ENCODE peak calls at places on chromosomes 2 and 18, in seven cellular contexts. I is PC-9, Z is IMR-90, A is adrenal gland, S is lung, U is right atrium auricular region, O is left ventricle myocardium inferior. M is an unnamed sample. For H3K9me3 and H3K36me3, the result is how much of the 10 kb centered on the place peaks cover.

GRCh38 chr2:72144746-72145657 is 2.7 kb downstream of the CYP26B1 start:
- DNase-seq in I (peak), Z (no peak), A (peak), S (peak), U (peak), O (peak), M (peak)

GRCh38 chr2:207395535-207396251 is 134.1 kb upstream of the CREB1 start:
- DNase-seq in I (peak), Z (peak), A (no peak), S (no peak), U (no peak), O (no peak), M (no peak)

GRCh38 chr2:176079851-176080539 is 3.8 kb downstream of the EVX2 start:
- DNase-seq in I (no peak), Z (peak), A (peak), S (no peak), U (peak), O (no peak), M (peak)

GRCh38 chr2:181742908-181743722 is 62.8 kb upstream of the NEUROD1 start:
- DNase-seq in I (peak), Z (peak), A (peak), S (no peak), U (no peak), O (no peak), M (peak)

GRCh38 chr2:127901339-127902072 is 15.8 kb upstream of the AMMECR1L start:
- DNase-seq in I (no peak), Z (peak), A (peak), S (no peak), U (peak), O (peak), M (no peak)

GRCh38 chr2:85430780-85431601 is 12.5 kb downstream of the SH2D6 start:
- DNase-seq in I (no peak), Z (no peak), A (peak), S (no peak), U (no peak), O (no peak), M (no peak)

GRCh38 chr2:230230801-230231200 is 5.3 kb downstream of the SP140 start:
- DNase-seq in I (no peak), Z (no peak), A (no peak), S (no peak), U (no peak), O (no peak), M (no peak)

GRCh38 chr2:32715981-32716380 is 88.1 kb downstream of the TTC27 start:
- DNase-seq in I (no peak), Z (peak), A (no peak), S (no peak), U (no peak), O (no peak), M (no peak)

GRCh38 chr2:187920511-187920910 is 366.3 kb upstream of the TFPI start:
- DNase-seq in I (no peak), Z (no peak), A (no peak), S (no peak), U (no peak), O (no peak), M (no peak)

GRCh38 chr18:76349067-76349715 is 145.9 kb downstream of the ZNF516 start:
- DNase-seq in I (peak), Z (peak), A (peak), S (peak), U (peak), O (peak), M (peak)

GRCh38 chr2:2860583-2861300 is 516.9 kb downstream of the EIPR1 start:
- DNase-seq in I (no peak), Z (no peak), A (no peak), S (no peak), U (no peak), O (no peak), M (no peak)

GRCh38 chr2:2859164-2859563 is 518.5 kb downstream of the EIPR1 start:
- DNase-seq in I (no peak), Z (no peak), A (no peak), S (no peak), U (no peak), O (no peak), M (no peak)

GRCh38 chr2:2861666-2862240 is 515.9 kb downstream of the EIPR1 start:
- DNase-seq in I (no peak), Z (no peak), A (no peak), S (no peak), U (no peak), O (no peak), M (no peak)

GRCh38 chr2:2859732-2860131 is 517.9 kb downstream of the EIPR1 start:
- DNase-seq in I (no peak), Z (no peak), A (no peak), S (no peak), U (no peak), O (no peak), M (no peak)

DNA sequence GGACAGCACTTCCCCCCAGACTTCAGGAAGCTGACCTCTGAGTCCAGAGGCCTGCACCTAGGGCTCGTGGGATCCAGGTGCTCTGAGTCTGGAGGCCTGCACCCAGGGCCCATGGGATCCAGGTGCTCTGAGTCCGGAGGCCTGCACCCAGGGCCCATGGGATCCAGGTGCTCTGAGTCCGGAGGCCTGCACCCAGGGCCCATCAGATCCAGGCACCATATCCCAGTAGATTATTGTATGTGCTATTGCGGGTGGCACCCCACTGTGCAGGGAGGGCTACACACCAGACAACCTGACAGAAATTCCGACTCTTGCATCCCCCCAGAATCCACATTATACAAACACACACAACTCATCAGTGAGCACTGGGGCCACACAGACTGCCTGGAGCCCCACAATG is 515.2 kb downstream of the EIPR1 start:
- DNase-seq in I (no peak), Z (no peak), A (no peak), S (no peak), U (no peak), O (no peak), M (no peak)
- H3K9me3 ChIP-seq in I (under half), Z (under half), A (under half), S (under half), U (under half), O (under half), M (under half)

GRCh38 chr18:21051615-21052014 is 60.0 kb downstream of the ROCK1 start:
- DNase-seq in I (no peak), Z (no peak), A (no peak), S (no peak), U (no peak), O (no peak), M (no peak)
- H3K27ac ChIP-seq in I (no peak), Z (no peak), A (no peak), S (no peak), U (no peak), O (peak), M (no peak)

GRCh38 chr2:218276986-218277755 is 6.9 kb downstream of the PNKD start:
- DNase-seq in I (no peak), Z (no peak), A (no peak), S (no peak), U (no peak), O (no peak), M (no peak)

GRCh38 chr2:218277921-218278320 is 7.6 kb downstream of the PNKD start:
- DNase-seq in I (no peak), Z (no peak), A (no peak), S (no peak), U (no peak), O (no peak), M (no peak)

GRCh38 chr2:218273908-218274249 is 3.6 kb downstream of the PNKD start:
- DNase-seq in I (no peak), Z (no peak), A (no peak), S (no peak), U (no peak), O (no peak), M (no peak)

GRCh38 chr2:218274586-218274985 is 4.3 kb downstream of the PNKD start:
- DNase-seq in I (no peak), Z (no peak), A (no peak), S (no peak), U (no peak), O (no peak), M (no peak)

GRCh38 chr2:218275368-218276072 is 5.2 kb downstream of the PNKD start:
- DNase-seq in I (no peak), Z (no peak), A (no peak), S (no peak), U (no peak), O (no peak), M (no peak)
- H3K36me3 ChIP-seq in I (under half), Z (half or more), A (under half), S (half or more), U (half or more), O (half or more), M (under half)

DNA sequence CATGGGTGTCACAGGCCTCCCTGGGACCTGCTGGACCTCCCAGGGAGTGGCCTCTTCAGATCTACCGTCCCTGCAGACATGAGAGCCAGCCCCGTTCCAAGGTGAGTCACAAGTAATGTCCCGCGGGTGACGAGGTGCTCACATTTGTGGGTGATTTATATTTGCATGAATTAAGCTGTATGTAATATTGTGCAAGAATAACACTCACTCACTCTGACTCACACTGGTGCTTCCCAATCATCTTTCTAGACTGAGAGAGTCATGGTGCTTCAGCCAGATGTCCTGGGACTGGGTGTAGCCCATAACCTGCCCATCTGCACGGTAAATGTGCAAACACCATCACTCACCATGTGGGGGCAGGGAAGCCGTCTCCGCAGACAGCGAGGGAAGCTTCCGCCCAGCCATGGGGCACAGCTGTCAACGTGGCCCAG is 347.5 kb upstream of the SALL3 start:
- DNase-seq in I (no peak), Z (peak), A (peak), S (no peak), U (no peak), O (no peak), M (peak)
- H3K9me3 ChIP-seq in I (under half), Z (half or more), A (under half), S (under half), U (under half), O (under half), M (under half)

GRCh38 chr18:58960946-58961722 is 96.5 kb downstream of the ZNF532 start:
- DNase-seq in I (no peak), Z (no peak), A (no peak), S (no peak), U (no peak), O (no peak), M (no peak)
- H3K27ac ChIP-seq in I (no peak), Z (no peak), A (no peak), S (no peak), U (peak), O (peak), M (peak)

GRCh38 chr2:218745160-218745558 is 34.5 kb downstream of the TTLL4 start:
- DNase-seq in I (peak), Z (no peak), A (no peak), S (peak), U (peak), O (no peak), M (no peak)

GRCh38 chr2:218746470-218746795 is 35.5 kb upstream of the CYP27A1 start:
- DNase-seq in I (no peak), Z (no peak), A (no peak), S (no peak), U (no peak), O (no peak), M (no peak)

GRCh38 chr2:218745559-218746469 is 35.2 kb downstream of the TTLL4 start:
- DNase-seq in I (peak), Z (peak), A (peak), S (no peak), U (peak), O (peak), M (no peak)

GRCh38 chr2:218746960-218747359 is 35.0 kb upstream of the CYP27A1 start:
- DNase-seq in I (no peak), Z (no peak), A (no peak), S (no peak), U (peak), O (no peak), M (no peak)

DNA sequence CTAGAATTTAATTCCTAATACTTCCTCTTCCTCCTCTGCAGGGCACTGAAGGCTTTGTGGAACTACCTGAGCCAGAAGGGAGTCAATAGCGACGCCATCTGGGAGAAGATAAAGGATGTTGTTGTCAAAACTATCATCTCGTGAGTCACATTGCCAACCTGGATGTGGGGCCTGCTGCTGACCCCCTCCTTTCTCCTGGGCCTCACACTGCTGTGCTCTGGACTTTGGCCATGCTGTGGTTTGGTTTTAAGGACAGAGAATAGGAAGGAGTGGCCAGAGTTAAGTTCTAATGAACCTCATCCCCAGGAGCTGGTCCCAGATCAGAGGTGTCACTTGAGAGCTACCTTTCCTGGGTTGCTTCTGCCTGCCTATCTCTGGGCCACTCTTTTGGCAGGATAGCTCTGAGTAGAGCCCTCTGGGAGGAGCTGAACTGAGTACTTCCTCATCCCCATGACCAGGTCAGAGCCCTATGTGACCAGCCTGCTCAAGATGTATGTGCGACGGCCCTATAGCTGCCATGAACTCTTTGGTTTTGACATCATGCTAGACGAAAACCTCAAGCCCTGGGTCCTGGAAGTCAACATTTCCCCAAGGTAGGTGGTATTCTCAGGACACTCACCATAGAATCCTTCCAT is 33.0 kb upstream of the CYP27A1 start:
- DNase-seq in I (no peak), Z (no peak), A (no peak), S (no peak), U (peak), O (no peak), M (no peak)
- H3K36me3 ChIP-seq in I (under half), Z (half or more), A (under half), S (under half), U (half or more), O (half or more), M (half or more)

DNA sequence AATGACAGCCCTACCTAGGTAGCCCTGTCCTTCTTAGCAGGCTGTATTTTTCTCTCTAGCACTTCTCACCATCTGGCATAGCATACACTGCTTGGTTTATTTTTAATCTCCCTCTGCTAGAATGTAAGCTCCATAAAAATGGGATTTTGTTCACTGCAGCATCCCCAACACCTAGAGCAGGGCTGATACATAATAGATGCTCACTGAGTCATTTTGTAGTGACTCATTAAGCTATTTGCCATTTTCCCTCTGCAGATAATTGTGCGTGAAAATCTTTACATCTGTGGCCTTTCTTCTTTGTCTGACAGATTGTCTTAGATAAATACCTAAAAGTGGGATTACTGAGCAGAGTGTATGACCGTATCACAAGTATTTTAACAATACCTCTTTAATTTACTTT is 82.5 kb downstream of the CERS6 start:
- DNase-seq in I (no peak), Z (no peak), A (no peak), S (no peak), U (no peak), O (no peak), M (no peak)
- H3K9me3 ChIP-seq in I (under half), Z (under half), A (under half), S (under half), U (under half), O (under half), M (under half)

GRCh38 chr18:44651918-44652317 is 28.8 kb upstream of the SETBP1 start:
- DNase-seq in I (no peak), Z (no peak), A (no peak), S (no peak), U (no peak), O (no peak), M (no peak)
- H3K27ac ChIP-seq in I (peak), Z (no peak), A (no peak), S (no peak), U (no peak), O (no peak), M (no peak)

M was measured in WERI-Rb-1.